ENCODE peak calls at places on chromosome 12, in ten cellular contexts. One of them, this sample, is unnamed.

GRCh38 chr12:106907411-106907810 is 48.3 kb upstream of the TMEM263 start:
- DNase-seq in K562: no peak
- DNase-seq in neuronal stem cell: no peak
- DNase-seq in H9: no peak
- DNase-seq in DND-41: no peak
- DNase-seq in fibroblast of lung: no peak
- DNase-seq in OCI-LY7: peak; percentile 11
- DNase-seq in GM23338: peak; percentile 23
- DNase-seq in IMR-90: no peak
- DNase-seq in astrocyte: no peak
- DNase-seq in this sample: peak; percentile 33

GRCh38 chr12:77572371-77572770 is 258.3 kb upstream of the NAV3 start:
- DNase-seq in K562: no peak
- DNase-seq in neuronal stem cell: no peak
- DNase-seq in H9: no peak
- DNase-seq in DND-41: no peak
- DNase-seq in fibroblast of lung: no peak
- DNase-seq in OCI-LY7: no peak
- DNase-seq in GM23338: no peak
- DNase-seq in IMR-90: no peak
- DNase-seq in astrocyte: no peak
- DNase-seq in this sample: no peak

GRCh38 chr12:120988658-120989057 is 10.3 kb downstream of the HNF1A start:
- DNase-seq in K562: no peak
- DNase-seq in neuronal stem cell: no peak
- DNase-seq in H9: no peak
- DNase-seq in DND-41: no peak
- DNase-seq in fibroblast of lung: no peak
- DNase-seq in OCI-LY7: no peak
- DNase-seq in GM23338: no peak
- DNase-seq in IMR-90: no peak
- DNase-seq in astrocyte: no peak
- DNase-seq in this sample: no peak

GRCh38 chr12:130013771-130014484 is 110.1 kb upstream of the TMEM132D start:
- DNase-seq in K562: peak; percentile 72
- DNase-seq in neuronal stem cell: peak; percentile 59
- DNase-seq in H9: peak; percentile 90
- DNase-seq in DND-41: no peak
- DNase-seq in fibroblast of lung: peak; percentile 16
- DNase-seq in OCI-LY7: peak; percentile 29
- DNase-seq in GM23338: peak; percentile 81
- DNase-seq in IMR-90: no peak
- DNase-seq in astrocyte: no peak
- DNase-seq in this sample: peak; percentile 34

GRCh38 chr12:51631021-51631420 is 40.0 kb downstream of the SCN8A start:
- DNase-seq in K562: no peak
- DNase-seq in neuronal stem cell: no peak
- DNase-seq in H9: no peak
- DNase-seq in DND-41: no peak
- DNase-seq in fibroblast of lung: no peak
- DNase-seq in OCI-LY7: no peak
- DNase-seq in GM23338: no peak
- DNase-seq in IMR-90: no peak
- DNase-seq in astrocyte: no peak
- DNase-seq in this sample: no peak

GRCh38 chr12:115407723-115408122 is 723.7 kb upstream of the TBX3 start:
- DNase-seq in K562: no peak
- DNase-seq in neuronal stem cell: no peak
- DNase-seq in H9: no peak
- DNase-seq in DND-41: no peak
- DNase-seq in fibroblast of lung: no peak
- DNase-seq in OCI-LY7: no peak
- DNase-seq in GM23338: no peak
- DNase-seq in IMR-90: no peak
- DNase-seq in astrocyte: no peak
- DNase-seq in this sample: no peak

GRCh38 chr12:52454411-52455201 is 2.7 kb upstream of the KRT6B start:
- DNase-seq in K562: no peak
- DNase-seq in neuronal stem cell: no peak
- DNase-seq in H9: no peak
- DNase-seq in DND-41: no peak
- DNase-seq in fibroblast of lung: peak; percentile 16
- DNase-seq in OCI-LY7: no peak
- DNase-seq in GM23338: peak; percentile 41
- DNase-seq in IMR-90: no peak
- DNase-seq in astrocyte: no peak
- DNase-seq in this sample: no peak

GRCh38 chr12:47304161-47304560 is 224.4 kb upstream of the AMIGO2 start:
- DNase-seq in K562: no peak
- DNase-seq in neuronal stem cell: no peak
- DNase-seq in H9: no peak
- DNase-seq in DND-41: no peak
- DNase-seq in fibroblast of lung: no peak
- DNase-seq in OCI-LY7: no peak
- DNase-seq in GM23338: no peak
- DNase-seq in IMR-90: no peak
- DNase-seq in astrocyte: no peak
- DNase-seq in this sample: no peak

GRCh38 chr12:106179086-106179485 is 40.3 kb upstream of the NUAK1 start:
- DNase-seq in K562: no peak
- DNase-seq in neuronal stem cell: peak; percentile 11
- DNase-seq in H9: no peak
- DNase-seq in DND-41: no peak
- DNase-seq in fibroblast of lung: no peak
- DNase-seq in OCI-LY7: no peak
- DNase-seq in GM23338: no peak
- DNase-seq in IMR-90: no peak
- DNase-seq in astrocyte: no peak
- DNase-seq in this sample: peak; percentile 5

GRCh38 chr12:47689215-47689614 is 16.6 kb downstream of the RPAP3 start:
- DNase-seq in K562: no peak
- DNase-seq in neuronal stem cell: no peak
- DNase-seq in H9: no peak
- DNase-seq in DND-41: no peak
- DNase-seq in fibroblast of lung: no peak
- DNase-seq in OCI-LY7: no peak
- DNase-seq in GM23338: no peak
- DNase-seq in IMR-90: no peak
- DNase-seq in astrocyte: no peak
- DNase-seq in this sample: no peak

GRCh38 chr12:109847166-109847700 is 14.0 kb upstream of the TRPV4 start:
- DNase-seq in K562: no peak
- DNase-seq in neuronal stem cell: no peak
- DNase-seq in H9: no peak
- DNase-seq in DND-41: no peak
- DNase-seq in fibroblast of lung: no peak
- DNase-seq in OCI-LY7: no peak
- DNase-seq in GM23338: no peak
- DNase-seq in IMR-90: no peak
- DNase-seq in astrocyte: no peak
- DNase-seq in this sample: no peak

GRCh38 chr12:44654641-44655625 is 221.2 kb downstream of the NELL2 start:
- DNase-seq in K562: no peak
- DNase-seq in neuronal stem cell: no peak
- DNase-seq in H9: no peak
- DNase-seq in DND-41: no peak
- DNase-seq in fibroblast of lung: no peak
- DNase-seq in OCI-LY7: peak; percentile 58
- DNase-seq in GM23338: peak; percentile 45
- DNase-seq in IMR-90: no peak
- DNase-seq in astrocyte: no peak
- DNase-seq in this sample: no peak

GRCh38 chr12:116915326-116915725 is 4.6 kb downstream of the FBXW8 start:
- DNase-seq in K562: no peak
- DNase-seq in neuronal stem cell: no peak
- DNase-seq in H9: no peak
- DNase-seq in DND-41: no peak
- DNase-seq in fibroblast of lung: no peak
- DNase-seq in OCI-LY7: no peak
- DNase-seq in GM23338: no peak
- DNase-seq in IMR-90: no peak
- DNase-seq in astrocyte: no peak
- DNase-seq in this sample: no peak

GRCh38 chr12:116000252-116000651 is 277.2 kb downstream of the MED13L start:
- DNase-seq in K562: no peak
- DNase-seq in neuronal stem cell: no peak
- DNase-seq in H9: no peak
- DNase-seq in DND-41: no peak
- DNase-seq in fibroblast of lung: no peak
- DNase-seq in OCI-LY7: no peak
- DNase-seq in GM23338: no peak
- DNase-seq in IMR-90: no peak
- DNase-seq in astrocyte: no peak
- DNase-seq in this sample: no peak

GRCh38 chr12:53736602-53737493 is 9.6 kb upstream of the CALCOCO1 start:
- DNase-seq in K562: no peak
- DNase-seq in neuronal stem cell: peak; percentile 69
- DNase-seq in H9: no peak
- DNase-seq in DND-41: no peak
- DNase-seq in fibroblast of lung: no peak
- DNase-seq in OCI-LY7: no peak
- DNase-seq in GM23338: no peak
- DNase-seq in IMR-90: no peak
- DNase-seq in astrocyte: no peak
- DNase-seq in this sample: no peak

GRCh38 chr12:12128665-12129064 is 57.9 kb downstream of the BCL2L14 start:
- DNase-seq in K562: no peak
- DNase-seq in neuronal stem cell: no peak
- DNase-seq in H9: no peak
- DNase-seq in DND-41: no peak
- DNase-seq in fibroblast of lung: no peak
- DNase-seq in OCI-LY7: no peak
- DNase-seq in GM23338: no peak
- DNase-seq in IMR-90: no peak
- DNase-seq in astrocyte: no peak
- DNase-seq in this sample: no peak
- H2AFZ ChIP-seq in K562: no peak overlapping the region
- H2AFZ ChIP-seq in neuronal stem cell: no peak overlapping the region
- H2AFZ ChIP-seq in H9: no peak overlapping the region
- H2AFZ ChIP-seq in DND-41: no peak overlapping the region
- H2AFZ ChIP-seq in fibroblast of lung: no peak overlapping the region
- H2AFZ ChIP-seq in OCI-LY7: no peak overlapping the region
- H2AFZ ChIP-seq in GM23338: no peak overlapping the region
- H2AFZ ChIP-seq in IMR-90: no peak overlapping the region
- H2AFZ ChIP-seq in astrocyte: no peak overlapping the region
- H2AFZ ChIP-seq in this sample: no peak overlapping the region

GRCh38 chr12:24197517-24197916 is 248.0 kb upstream of the SOX5 start:
- DNase-seq in K562: no peak
- DNase-seq in neuronal stem cell: no peak
- DNase-seq in H9: peak; percentile 44
- DNase-seq in DND-41: peak; percentile 18
- DNase-seq in fibroblast of lung: no peak
- DNase-seq in OCI-LY7: no peak
- DNase-seq in GM23338: peak; percentile 35
- DNase-seq in IMR-90: no peak
- DNase-seq in astrocyte: no peak
- DNase-seq in this sample: no peak
- H2AFZ ChIP-seq in K562: no peak overlapping the region
- H2AFZ ChIP-seq in neuronal stem cell: no peak overlapping the region
- H2AFZ ChIP-seq in H9: no peak overlapping the region
- H2AFZ ChIP-seq in DND-41: peak overlapping the region; percentile 45
- H2AFZ ChIP-seq in fibroblast of lung: no peak overlapping the region
- H2AFZ ChIP-seq in OCI-LY7: no peak overlapping the region
- H2AFZ ChIP-seq in GM23338: no peak overlapping the region
- H2AFZ ChIP-seq in IMR-90: peak overlapping the region; percentile 52
- H2AFZ ChIP-seq in astrocyte: peak overlapping the region; percentile 59
- H2AFZ ChIP-seq in this sample: no peak overlapping the region

GRCh38 chr12:124279315-124279714 is 15.6 kb upstream of the RFLNA start:
- DNase-seq in K562: no peak
- DNase-seq in neuronal stem cell: no peak
- DNase-seq in H9: no peak
- DNase-seq in DND-41: no peak
- DNase-seq in fibroblast of lung: no peak
- DNase-seq in OCI-LY7: no peak
- DNase-seq in GM23338: no peak
- DNase-seq in IMR-90: no peak
- DNase-seq in astrocyte: no peak
- DNase-seq in this sample: no peak

GRCh38 chr12:124277394-124278222 is 17.3 kb upstream of the RFLNA start:
- DNase-seq in K562: no peak
- DNase-seq in neuronal stem cell: no peak
- DNase-seq in H9: no peak
- DNase-seq in DND-41: peak; percentile 35
- DNase-seq in fibroblast of lung: no peak
- DNase-seq in OCI-LY7: no peak
- DNase-seq in GM23338: no peak
- DNase-seq in IMR-90: no peak
- DNase-seq in astrocyte: no peak
- DNase-seq in this sample: no peak

GRCh38 chr12:124281309-124281708 is 13.6 kb upstream of the RFLNA start:
- DNase-seq in K562: no peak
- DNase-seq in neuronal stem cell: no peak
- DNase-seq in H9: no peak
- DNase-seq in DND-41: no peak
- DNase-seq in fibroblast of lung: no peak
- DNase-seq in OCI-LY7: no peak
- DNase-seq in GM23338: no peak
- DNase-seq in IMR-90: no peak
- DNase-seq in astrocyte: no peak
- DNase-seq in this sample: no peak

GRCh38 chr12:124278389-124279101 is 16.3 kb upstream of the RFLNA start:
- DNase-seq in K562: no peak
- DNase-seq in neuronal stem cell: no peak
- DNase-seq in H9: no peak
- DNase-seq in DND-41: no peak
- DNase-seq in fibroblast of lung: no peak
- DNase-seq in OCI-LY7: no peak
- DNase-seq in GM23338: no peak
- DNase-seq in IMR-90: no peak
- DNase-seq in astrocyte: no peak
- DNase-seq in this sample: no peak

GRCh38 chr12:124279846-124280360 is 15.0 kb upstream of the RFLNA start:
- DNase-seq in K562: no peak
- DNase-seq in neuronal stem cell: no peak
- DNase-seq in H9: no peak
- DNase-seq in DND-41: no peak
- DNase-seq in fibroblast of lung: no peak
- DNase-seq in OCI-LY7: no peak
- DNase-seq in GM23338: no peak
- DNase-seq in IMR-90: no peak
- DNase-seq in astrocyte: no peak
- DNase-seq in this sample: no peak
- H2AFZ ChIP-seq in K562: no peak overlapping the region
- H2AFZ ChIP-seq in neuronal stem cell: peak overlapping the region; percentile 38
- H2AFZ ChIP-seq in H9: no peak overlapping the region
- H2AFZ ChIP-seq in DND-41: no peak overlapping the region
- H2AFZ ChIP-seq in fibroblast of lung: no peak overlapping the region
- H2AFZ ChIP-seq in OCI-LY7: no peak overlapping the region
- H2AFZ ChIP-seq in GM23338: peak overlapping the region; percentile 23
- H2AFZ ChIP-seq in IMR-90: no peak overlapping the region
- H2AFZ ChIP-seq in astrocyte: no peak overlapping the region
- H2AFZ ChIP-seq in this sample: no peak overlapping the region

DNA sequence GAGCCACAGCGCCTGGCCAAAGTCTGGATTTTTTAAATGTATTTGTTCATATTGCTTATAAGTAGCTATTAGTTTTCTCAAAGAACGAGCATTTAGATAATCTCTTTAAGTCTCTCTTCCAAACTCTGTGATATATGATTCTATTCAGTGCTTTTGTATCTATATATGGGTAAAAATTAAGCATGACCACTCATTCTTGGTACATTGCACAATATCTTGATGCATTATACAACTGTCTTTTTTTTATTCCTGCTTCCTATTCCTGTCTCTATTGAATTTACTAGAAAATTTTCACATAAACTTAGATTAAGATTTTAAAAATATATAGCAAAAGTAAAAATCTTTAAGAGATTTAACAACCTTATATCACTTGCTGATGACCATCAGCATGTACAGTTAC is 29.1 kb downstream of the SOCS2 start:
- DNase-seq in K562: no peak
- DNase-seq in neuronal stem cell: no peak
- DNase-seq in H9: no peak
- DNase-seq in DND-41: no peak
- DNase-seq in fibroblast of lung: no peak
- DNase-seq in OCI-LY7: no peak
- DNase-seq in GM23338: no peak
- DNase-seq in IMR-90: peak; percentile 19
- DNase-seq in astrocyte: no peak
- DNase-seq in this sample: no peak
- H2AFZ ChIP-seq in K562: no peak overlapping the region
- H2AFZ ChIP-seq in neuronal stem cell: no peak overlapping the region
- H2AFZ ChIP-seq in H9: no peak overlapping the region
- H2AFZ ChIP-seq in DND-41: no peak overlapping the region
- H2AFZ ChIP-seq in fibroblast of lung: no peak overlapping the region
- H2AFZ ChIP-seq in OCI-LY7: no peak overlapping the region
- H2AFZ ChIP-seq in GM23338: no peak overlapping the region
- H2AFZ ChIP-seq in IMR-90: no peak overlapping the region
- H2AFZ ChIP-seq in astrocyte: no peak overlapping the region
- H2AFZ ChIP-seq in this sample: no peak overlapping the region